ENCODE peak calls at places on chromosomes 2 and 18, in ten cellular contexts. P is A673; G is left ventricle myocardium inferior; E is IMR-90; R is CD8-positive, alpha-beta T cell; M is cardiac muscle cell; F is sigmoid colon; V is tibial nerve; X is CD4-positive, alpha-beta memory T cell; L is upper lobe of right lung. I is an unnamed sample.

GRCh38 chr2:19991895-19992294 is 2.0 kb upstream of the WDR35 start:
- DNase-seq in L (no peak), P (no peak), X (no peak), V (no peak), M (no peak), F (no peak), R (no peak), G (no peak), E (no peak), I (no peak)

GRCh38 chr2:1641498-1641897 is 102.8 kb downstream of the PXDN start:
- DNase-seq in G (no peak), M (peak), X (no peak), L (no peak), E (no peak), R (no peak), P (peak), V (no peak), F (peak), I (no peak)

GRCh38 chr2:74828534-74828933 is 5.4 kb upstream of the HK2 start:
- DNase-seq in E (no peak), L (no peak), F (no peak), M (no peak), G (no peak), P (no peak), V (no peak), X (no peak), R (no peak), I (no peak)

GRCh38 chr2:39379643-39380524 is 57.2 kb downstream of the MAP4K3 start:
- DNase-seq in R (no peak), G (no peak), P (peak), V (peak), L (no peak), F (no peak), M (peak), E (peak), X (no peak), I (no peak)

GRCh38 chr2:47864566-47864965 is 41.7 kb downstream of the FBXO11 start:
- DNase-seq in M (no peak), R (no peak), V (no peak), F (no peak), X (no peak), P (no peak), L (no peak), G (no peak), E (no peak), I (no peak)

GRCh38 chr2:28488858-28489575 is 6.8 kb upstream of the PLB1 start:
- DNase-seq in X (no peak), G (no peak), R (no peak), P (no peak), F (no peak), M (peak), L (no peak), E (no peak), V (no peak), I (no peak)

GRCh38 chr2:225400060-225400511 is 576 bp downstream of the NYAP2 start:
- DNase-seq in V (no peak), E (peak), X (peak), F (no peak), G (no peak), R (no peak), L (no peak), M (peak), P (peak), I (no peak)

GRCh38 chr18:32308493-32309120 is 118.8 kb downstream of the MEP1B start:
- DNase-seq in E (peak), P (peak), X (no peak), G (no peak), V (no peak), F (peak), R (no peak), M (peak), L (no peak), I (no peak)

GRCh38 chr2:134011936-134012586 is 241.8 kb upstream of the MGAT5 start:
- DNase-seq in L (no peak), E (peak), X (no peak), V (no peak), R (no peak), P (no peak), F (no peak), G (no peak), M (no peak), I (no peak)

GRCh38 chr2:202072226-202072625 is 829 bp upstream of the KIAA2012 start:
- DNase-seq in P (peak), G (no peak), L (no peak), V (no peak), R (no peak), E (no peak), M (no peak), F (no peak), X (no peak), I (no peak)

GRCh38 chr2:188975497-188976102 is 1.4 kb downstream of the COL3A1 start:
- DNase-seq in X (no peak), G (no peak), P (peak), F (peak), R (no peak), L (no peak), M (peak), V (peak), E (peak), I (peak)

GRCh38 chr2:85997016-85997970 is 108.4 kb downstream of the POLR1A start:
- DNase-seq in G (peak), X (no peak), E (peak), R (no peak), L (no peak), P (no peak), M (peak), F (peak), V (peak), I (peak)

GRCh38 chr2:37672104-37672869 is 845 bp upstream of the CDC42EP3 start:
- DNase-seq in M (peak), X (peak), G (peak), E (peak), L (peak), P (peak), R (peak), F (peak), V (peak), I (peak)

GRCh38 chr2:185181901-185182300 is 556.7 kb upstream of the FSIP2 start:
- DNase-seq in L (no peak), X (no peak), R (no peak), G (no peak), M (no peak), V (no peak), P (no peak), F (no peak), E (no peak), I (no peak)

GRCh38 chr18:5180254-5180653 is 16.8 kb downstream of the AKAIN1 start:
- DNase-seq in F (no peak), V (no peak), P (no peak), M (no peak), R (no peak), E (no peak), X (no peak), L (no peak), G (no peak), I (no peak)

GRCh38 chr2:106193491-106193976 is 567 bp downstream of the UXS1 start:
- DNase-seq in V (no peak), R (peak), M (no peak), L (peak), P (no peak), F (no peak), X (no peak), G (peak), E (no peak), I (peak)

GRCh38 chr2:65193446-65193845 is 34.2 kb upstream of the ACTR2 start:
- DNase-seq in F (no peak), X (no peak), G (no peak), E (no peak), V (no peak), M (no peak), L (no peak), R (no peak), P (no peak), I (no peak)

GRCh38 chr2:187989925-187990623 is 301.6 kb upstream of the GULP1 start:
- DNase-seq in X (no peak), R (no peak), V (no peak), F (no peak), M (no peak), E (no peak), G (no peak), L (no peak), P (no peak), I (no peak)

GRCh38 chr2:220569380-220569779 is 942.0 kb downstream of the SLC4A3 start:
- DNase-seq in P (no peak), F (no peak), E (no peak), X (no peak), L (no peak), M (no peak), R (no peak), V (no peak), G (no peak), I (no peak)

GRCh38 chr2:10449481-10449831 is 1.3 kb upstream of the ODC1 start:
- DNase-seq in F (no peak), M (no peak), L (no peak), R (no peak), E (no peak), G (no peak), V (no peak), P (no peak), X (no peak), I (no peak)

GRCh38 chr2:28268386-28268785 is 124.3 kb upstream of the FOSL2 start:
- DNase-seq in L (no peak), P (no peak), G (no peak), M (peak), R (no peak), F (no peak), V (no peak), E (no peak), X (no peak), I (no peak)

GRCh38 chr2:132804045-132804444 is 134.0 kb upstream of the LYPD1 start:
- DNase-seq in R (no peak), L (no peak), M (peak), F (no peak), V (no peak), X (no peak), G (no peak), P (peak), E (peak), I (no peak)

GRCh38 chr18:8257851-8258434 is 351.3 kb upstream of the RAB12 start:
- DNase-seq in P (no peak), V (no peak), M (no peak), L (no peak), E (no peak), R (no peak), F (no peak), X (no peak), G (no peak), I (no peak)

GRCh38 chr18:46060359-46060841 is 11.7 kb downstream of the PSTPIP2 start:
- DNase-seq in M (no peak), V (no peak), X (no peak), E (no peak), P (no peak), G (no peak), R (no peak), L (no peak), F (no peak), I (no peak)

GRCh38 chr2:57372237-57372962 is 674.2 kb upstream of the VRK2 start:
- DNase-seq in V (no peak), X (no peak), R (no peak), G (no peak), E (no peak), M (no peak), L (no peak), F (no peak), P (no peak), I (no peak)

GRCh38 chr2:20141806-20142205 is 83.1 kb downstream of the SDC1 start:
- DNase-seq in E (no peak), G (no peak), R (no peak), F (no peak), M (no peak), V (no peak), L (no peak), X (no peak), P (no peak), I (no peak)

GRCh38 chr2:215728504-215729065 is 284.8 kb downstream of the MREG start:
- DNase-seq in F (no peak), V (peak), R (no peak), P (no peak), E (peak), M (peak), G (no peak), L (no peak), X (no peak), I (peak)

GRCh38 chr2:74740395-74741075 is 86.5 kb downstream of the SEMA4F start:
- DNase-seq in V (no peak), F (no peak), R (no peak), P (peak), M (peak), L (peak), G (peak), X (no peak), E (peak), I (peak)

GRCh38 chr2:230961091-230961491 is 34.8 kb upstream of the SPATA3 start:
- DNase-seq in P (no peak), G (no peak), X (no peak), R (no peak), L (no peak), M (peak), E (no peak), V (no peak), F (no peak), I (no peak)

GRCh38 chr2:121902171-121902591 is 146.7 kb downstream of the TSN start:
- DNase-seq in G (peak), R (peak), F (no peak), L (no peak), P (peak), E (peak), X (no peak), M (peak), V (peak), I (no peak)

DNA sequence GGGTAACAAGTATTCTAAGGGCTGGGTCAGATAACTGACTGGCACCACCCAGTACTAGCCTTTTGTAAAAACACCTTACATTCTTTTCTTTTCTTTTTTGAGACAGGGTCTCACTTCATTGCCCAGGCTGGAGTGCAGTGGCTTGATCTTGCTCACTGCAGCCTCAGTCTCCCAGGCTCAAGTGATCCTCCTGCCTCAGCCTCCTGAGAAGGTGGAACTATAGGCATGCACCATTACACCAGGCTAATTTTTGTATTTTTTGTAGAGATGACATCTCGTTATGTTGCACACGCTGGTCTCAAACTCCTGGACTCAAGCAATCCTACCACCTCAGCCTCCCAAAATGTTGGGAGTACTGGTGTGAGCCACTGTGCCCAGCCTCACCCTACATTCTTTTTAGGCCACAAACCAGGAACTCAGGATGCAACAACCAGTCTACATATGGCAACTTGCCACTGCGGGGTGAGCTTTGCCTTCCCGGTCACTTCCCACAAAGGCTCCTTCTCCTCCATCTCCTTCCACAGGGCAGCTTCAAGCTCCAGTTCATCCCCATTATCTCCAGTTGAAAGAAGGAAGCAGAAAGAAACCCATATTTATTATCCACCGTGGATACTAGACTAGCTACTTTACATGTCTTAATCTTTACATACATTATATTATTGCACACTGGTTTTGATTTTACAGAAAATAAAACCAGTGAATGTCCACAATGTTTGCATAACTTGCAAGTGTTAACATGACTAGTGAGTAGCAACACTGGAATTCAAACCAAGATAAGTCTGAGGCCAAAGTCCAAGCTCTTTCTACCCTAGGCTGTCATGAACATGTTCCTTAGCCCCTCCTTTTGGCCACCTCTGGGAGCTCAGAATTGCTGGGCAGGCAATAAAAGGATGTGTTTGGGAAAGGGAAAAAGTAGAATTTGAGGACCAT is 23.7 kb upstream of the AP1S3 start:
- DNase-seq in P (no peak), V (no peak), X (no peak), L (no peak), R (no peak), F (no peak), E (peak), M (peak), G (no peak), I (no peak)
- H3K27ac ChIP-seq in P (no peak), V (no peak), X (no peak), L (no peak), R (no peak), F (no peak), E (peak), M (no peak), G (no peak), I (no peak)

GRCh38 chr2:62660582-62661262 is 44.8 kb upstream of the EHBP1 start:
- DNase-seq in E (peak), X (no peak), V (no peak), M (peak), G (no peak), F (no peak), R (no peak), P (no peak), L (no peak), I (no peak)
- H3K4me3 ChIP-seq in E (no peak), X (no peak), V (no peak), M (no peak), G (no peak), F (no peak), R (no peak), P (no peak), L (no peak), I (no peak)

DNA sequence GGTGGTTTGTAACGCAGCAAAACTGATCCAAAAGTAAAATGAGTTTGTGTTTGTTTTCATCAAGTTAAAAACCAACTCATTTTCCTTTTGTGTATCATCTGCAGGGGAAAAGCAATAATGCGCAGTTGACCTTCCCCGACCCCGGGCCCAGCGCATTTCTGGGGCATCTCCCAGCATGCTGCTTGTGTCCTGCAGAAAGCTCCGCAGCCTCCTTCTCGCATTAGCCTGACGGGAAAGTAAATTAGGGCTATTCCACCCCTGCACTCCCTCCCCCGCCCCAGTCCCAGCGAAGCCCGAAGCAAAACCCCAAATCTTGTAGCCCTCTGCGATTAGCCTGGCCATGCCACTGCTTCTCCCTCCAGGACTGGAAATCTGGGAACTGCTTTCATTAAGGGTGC is 82.0 kb upstream of the PPM1B start:
- DNase-seq in V (no peak), R (no peak), F (no peak), L (no peak), E (no peak), P (no peak), G (no peak), X (no peak), M (no peak), I (no peak)
- H3K27ac ChIP-seq in V (peak), R (no peak), F (peak), L (no peak), E (no peak), P (no peak), G (peak), X (no peak), M (no peak), I (peak)

GRCh38 chr2:223328578-223328977 is 273.6 kb downstream of the SCG2 start:
- DNase-seq in R (no peak), E (no peak), F (no peak), L (no peak), P (no peak), X (no peak), V (no peak), G (no peak), M (no peak), I (no peak)

GRCh38 chr2:223319601-223320000 is 267.6 kb downstream of the KCNE4 start:
- DNase-seq in L (no peak), F (no peak), V (no peak), P (no peak), X (no peak), E (no peak), G (no peak), M (no peak), R (no peak), I (no peak)

DNA sequence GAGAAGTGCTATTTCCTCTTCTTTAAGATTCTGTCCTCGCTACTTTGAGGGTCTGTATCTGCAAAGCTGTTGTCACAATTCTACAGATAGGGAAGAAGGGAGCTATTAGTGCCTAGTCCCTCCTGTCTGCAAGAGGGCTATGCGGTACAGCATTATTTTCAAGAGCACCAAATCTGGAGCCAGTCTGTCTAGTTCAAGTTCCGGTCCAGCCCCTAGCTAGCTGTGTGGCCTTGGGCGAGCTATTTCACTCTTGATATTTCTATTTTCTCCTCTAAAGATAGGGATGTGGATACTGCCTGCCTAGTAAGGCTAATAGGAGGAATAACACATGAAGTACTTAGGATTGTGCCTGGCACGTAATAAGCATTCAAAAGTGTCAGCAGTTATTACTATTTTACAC is 272.4 kb downstream of the KCNE4 start:
- DNase-seq in V (no peak), X (no peak), M (peak), F (no peak), L (no peak), P (no peak), E (no peak), R (no peak), G (no peak), I (no peak)
- H3K4me3 ChIP-seq in V (no peak), X (no peak), M (no peak), F (no peak), L (no peak), P (no peak), E (no peak), R (no peak), G (no peak), I (no peak)

DNA sequence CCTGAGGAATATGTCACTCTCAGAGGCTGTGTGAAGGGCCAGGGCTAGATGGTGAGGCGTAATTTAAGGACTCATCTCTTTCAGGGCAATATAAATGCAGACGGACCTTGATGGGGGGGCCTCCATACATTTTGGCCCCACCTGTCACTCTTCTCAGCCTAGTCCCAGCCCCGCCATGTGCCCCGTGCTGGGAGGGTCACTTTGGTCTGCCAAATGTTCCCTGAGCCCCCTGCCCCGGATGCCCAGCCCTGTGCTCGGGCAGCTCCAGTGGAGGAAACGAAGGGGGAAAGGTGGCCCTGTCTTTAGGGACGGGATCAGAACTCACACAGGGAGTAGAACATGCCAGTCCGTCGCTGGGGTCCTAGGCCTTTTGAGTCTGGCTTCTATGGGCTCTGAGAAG is 168.6 kb downstream of the KLHL29 start:
- DNase-seq in V (no peak), R (no peak), E (no peak), P (no peak), M (no peak), G (no peak), X (no peak), L (no peak), F (no peak), I (no peak)
- H3K27ac ChIP-seq in V (peak), R (no peak), E (no peak), P (no peak), M (no peak), G (peak), X (no peak), L (peak), F (peak), I (peak)

GRCh38 chr18:49565101-49565500 is 3.2 kb downstream of the LIPG start:
- DNase-seq in R (no peak), F (no peak), G (no peak), V (no peak), X (no peak), P (no peak), E (no peak), M (no peak), L (no peak), I (no peak)
- H3K4me3 ChIP-seq in R (no peak), F (no peak), G (no peak), V (no peak), X (no peak), P (no peak), E (no peak), M (no peak), L (no peak), I (no peak)

GRCh38 chr2:222669353-222669752 is 2.1 kb upstream of the MOGAT1 start:
- DNase-seq in L (no peak), X (no peak), P (no peak), F (no peak), R (no peak), G (no peak), E (no peak), M (no peak), V (no peak), I (no peak)
- H3K27ac ChIP-seq in L (no peak), X (no peak), P (no peak), F (no peak), R (no peak), G (no peak), E (no peak), M (no peak), V (no peak), I (no peak)

DNA sequence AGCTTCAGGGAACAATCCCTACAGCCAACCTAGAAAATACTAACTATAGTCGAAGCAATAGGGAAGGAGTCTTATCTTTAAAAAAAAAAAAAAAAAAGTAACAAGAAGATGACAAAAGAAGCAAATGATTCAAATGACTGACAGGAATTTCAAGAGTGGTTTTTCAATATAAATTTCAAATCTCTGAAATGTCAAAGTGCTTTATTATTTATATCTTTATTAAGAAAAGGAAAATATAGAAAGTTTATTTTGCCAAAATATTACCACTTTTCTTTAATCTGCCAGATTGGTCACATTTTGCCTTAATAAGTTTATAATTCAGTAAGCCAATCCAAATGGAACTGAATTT is 63.5 kb upstream of the HNRNPA3 start:
- DNase-seq in F (no peak), E (no peak), V (no peak), L (no peak), X (no peak), R (no peak), M (no peak), P (no peak), G (no peak), I (no peak)
- H3K4me3 ChIP-seq in F (no peak), E (no peak), V (no peak), L (peak), X (no peak), R (peak), M (no peak), P (peak), G (peak), I (peak)

I was measured in gastrocnemius medialis.